ENCODE peak calls at places on chromosomes 16 and 17, in six cellular contexts. G is prostate gland, L is GM12865, Z is OCI-LY7, Y is heart right ventricle, N is body of pancreas. R is an unnamed sample.
A peak's percentile ranks its signal among the peaks of the same experiment; 100 is the strongest.

GRCh38 chr16:1394367-1394951 is 20.0 kb downstream of the UNKL start:
- DNase-seq in Y (no peak), N (no peak), L (no peak), Z (no peak), G (no peak), R (no peak)

GRCh38 chr17:73166731-73167581 is 2.1 kb downstream of the SSTR2 start:
- DNase-seq in Z (no peak), Y (no peak), N (no peak), G (no peak), L (peak; percentile 79), R (peak; percentile 57)

GRCh38 chr17:42485680-42486079 is 27.0 kb downstream of the ATP6V0A1 start:
- DNase-seq in G (no peak), Y (no peak), L (no peak), Z (no peak), N (no peak), R (no peak)

GRCh38 chr16:11404608-11405007 is 59.3 kb downstream of the RMI2 start:
- DNase-seq in Y (no peak), N (no peak), Z (no peak), L (no peak), G (no peak), R (no peak)

GRCh38 chr16:86697715-86698114 is 119.4 kb downstream of the FOXL1 start:
- DNase-seq in Y (no peak), N (no peak), G (no peak), L (no peak), Z (no peak), R (no peak)

GRCh38 chr16:1983544-1984346 is at the start of gene GFER:
- DNase-seq in L (peak; percentile 95), G (peak; percentile 75), N (peak; percentile 92), Z (peak; percentile 80), Y (peak; percentile 92), R (peak; percentile 91)

GRCh38 chr17:44672479-44673093 is 16.3 kb downstream of the MEIOC start:
- DNase-seq in Y (no peak), L (peak; percentile 20), N (no peak), G (no peak), Z (peak; percentile 42), R (no peak)

GRCh38 chr16:26930776-26931175 is 136.0 kb upstream of the C16orf82 start:
- DNase-seq in Z (no peak), G (no peak), N (no peak), L (no peak), Y (no peak), R (no peak)

GRCh38 chr16:2904922-2905240 is 6.8 kb upstream of the FLYWCH1 start:
- DNase-seq in L (no peak), Y (peak; percentile 45), Z (no peak), G (no peak), N (peak; percentile 31), R (no peak)

GRCh38 chr17:80254396-80255241 is 6.0 kb upstream of the RNF213 start:
- DNase-seq in L (peak; percentile 91), Y (no peak), N (peak; percentile 49), G (peak; percentile 82), Z (peak; percentile 40), R (peak; percentile 54)

GRCh38 chr16:84931506-84931905 is 79.8 kb downstream of the ZDHHC7 start:
- DNase-seq in Y (no peak), G (no peak), Z (no peak), L (no peak), N (no peak), R (no peak)

GRCh38 chr17:66569572-66569971 is 265.3 kb upstream of the CACNG5 start:
- DNase-seq in Z (no peak), G (no peak), Y (no peak), N (no peak), L (no peak), R (no peak)

GRCh38 chr16:52993179-52993578 is 59.5 kb downstream of the CHD9NB start:
- DNase-seq in Z (no peak), N (no peak), G (no peak), Y (no peak), L (no peak), R (no peak)

GRCh38 chr17:74780443-74781238 is 4.5 kb upstream of the NAT9 start:
- DNase-seq in L (peak; percentile 47), G (no peak), N (no peak), Y (no peak), Z (peak; percentile 89), R (no peak)

GRCh38 chr17:81044764-81045589 is 10.0 kb downstream of the BAIAP2 start:
- DNase-seq in N (peak; percentile 68), L (no peak), Y (peak; percentile 91), Z (no peak), G (peak; percentile 75), R (no peak)

GRCh38 chr17:68509151-68510057 is 2.8 kb upstream of the PRKAR1A start:
- DNase-seq in Y (peak; percentile 69), G (no peak), L (peak; percentile 55), N (peak; percentile 28), Z (peak; percentile 87), R (no peak)

GRCh38 chr17:42329025-42329976 is 41.0 kb downstream of the STAT5A start:
- DNase-seq in Z (no peak), N (no peak), L (no peak), G (peak; percentile 43), Y (no peak), R (no peak)

GRCh38 chr16:59060212-59060611 is 326.1 kb upstream of the GOT2 start:
- DNase-seq in Y (no peak), L (no peak), N (no peak), G (no peak), Z (no peak), R (no peak)

GRCh38 chr17:73151888-73152633 is 12.7 kb upstream of the SSTR2 start:
- DNase-seq in G (no peak), Z (no peak), Y (no peak), N (no peak), L (peak; percentile 66), R (no peak)

GRCh38 chr17:21089145-21089544 is 37.6 kb upstream of the DHRS7B start:
- DNase-seq in L (no peak), Z (no peak), N (no peak), G (no peak), Y (no peak), R (no peak)

GRCh38 chr16:62967606-62968005 is 931.4 kb upstream of the CDH8 start:
- DNase-seq in N (no peak), L (no peak), G (no peak), Y (no peak), Z (no peak), R (no peak)

GRCh38 chr17:7782237-7782636 is 51.8 kb upstream of the KDM6B start:
- DNase-seq in Z (no peak), Y (no peak), N (no peak), G (no peak), L (no peak), R (no peak)

GRCh38 chr17:62892870-62893338 is 73.1 kb upstream of the TANC2 start:
- DNase-seq in Z (no peak), Y (no peak), L (peak; percentile 4), G (peak; percentile 67), N (no peak), R (no peak)

GRCh38 chr17:74770498-74771318 is 5.4 kb downstream of the NAT9 start:
- DNase-seq in N (peak; percentile 92), L (peak; percentile 74), G (peak; percentile 83), Z (peak; percentile 66), Y (peak; percentile 75), R (peak; percentile 56)

GRCh38 chr17:39152134-39152884 is 872 bp upstream of the PLXDC1 start:
- DNase-seq in N (no peak), G (no peak), Y (peak; percentile 39), L (no peak), Z (no peak), R (no peak)

GRCh38 chr17:46180895-46181279 is 12.3 kb downstream of the KANSL1 start:
- DNase-seq in N (no peak), Y (no peak), G (no peak), Z (no peak), L (no peak), R (no peak)

GRCh38 chr17:64205804-64206203 is 57.3 kb downstream of the TEX2 start:
- DNase-seq in Z (no peak), L (no peak), Y (no peak), N (no peak), G (no peak), R (no peak)

GRCh38 chr16:75042423-75043174 is 43.8 kb downstream of the ZNRF1 start:
- DNase-seq in N (no peak), Y (no peak), Z (no peak), G (no peak), L (no peak), R (no peak)

GRCh38 chr17:79850571-79851460 is 11.6 kb upstream of the CBX4 start:
- DNase-seq in Z (no peak), G (no peak), N (no peak), L (no peak), Y (no peak), R (no peak)

GRCh38 chr17:55348749-55349354 is 72.8 kb downstream of the MMD start:
- DNase-seq in Z (peak; percentile 63), N (peak; percentile 59), L (peak; percentile 57), G (peak; percentile 47), Y (peak; percentile 17), R (no peak)

GRCh38 chr17:35597604-35598003 is 10.5 kb downstream of the AP2B1 start:
- DNase-seq in L (no peak), G (no peak), N (no peak), Z (no peak), Y (no peak), R (no peak)

GRCh38 chr17:35596072-35596471 is 8.9 kb downstream of the AP2B1 start:
- DNase-seq in Y (no peak), L (no peak), N (no peak), Z (no peak), G (no peak), R (no peak)

DNA sequence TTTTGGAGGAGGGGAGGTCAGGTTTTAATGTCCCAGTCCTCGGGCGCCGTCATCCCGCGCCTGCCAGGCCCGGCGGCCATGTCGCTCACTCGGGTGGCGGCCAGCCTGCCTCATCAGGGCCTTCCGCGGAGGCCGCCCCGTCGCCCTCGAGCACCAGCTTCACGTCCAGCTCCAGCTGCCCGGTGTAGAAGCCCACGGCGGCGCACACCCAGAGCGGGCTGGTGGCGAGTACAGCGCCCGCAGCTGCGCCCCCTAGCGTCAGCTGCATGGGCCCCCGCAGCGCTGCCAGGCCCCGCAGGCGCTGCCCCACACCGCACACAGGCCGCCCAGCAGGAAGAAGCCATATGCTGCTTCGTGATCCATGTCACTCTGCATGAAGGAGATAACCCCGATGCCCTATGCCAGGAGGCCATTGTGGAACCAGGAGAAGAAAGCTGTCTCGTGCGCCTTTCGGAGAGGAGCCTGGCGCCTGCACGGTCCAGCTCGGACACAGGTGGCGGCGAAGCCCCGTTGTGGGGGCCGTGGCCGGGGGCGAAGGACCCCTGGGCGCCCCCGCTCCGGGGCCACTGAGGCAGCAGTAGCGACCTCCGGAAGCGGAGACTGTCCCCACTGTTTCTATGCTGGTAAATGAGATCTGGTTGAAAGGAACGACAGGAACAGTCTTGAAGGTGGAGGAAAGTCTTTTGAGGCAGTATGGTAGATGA is 9.6 kb downstream of the AP2B1 start:
- DNase-seq in Z (no peak), Y (no peak), G (no peak), N (no peak), L (no peak), R (peak; percentile 11)
- TF ChIP-seq CTCF in Z (no peak), Y (no peak), G (no peak), N (no peak), L (no peak), R (no peak)

GRCh38 chr17:18044609-18045008 is 5.4 kb downstream of the GID4 start:
- DNase-seq in Z (no peak), N (no peak), G (no peak), L (no peak), Y (no peak), R (no peak)
- H3K4me3 ChIP-seq in Z (no peak overlapping the region), N (no peak overlapping the region), G (no peak overlapping the region), L (no peak overlapping the region), Y (no peak overlapping the region), R (no peak overlapping the region)

GRCh38 chr17:77420476-77420803 is 279.7 kb downstream of the SEC14L1 start:
- DNase-seq in G (no peak), Z (no peak), N (no peak), Y (no peak), L (no peak), R (no peak)
- TF ChIP-seq CTCF in G (no peak), Z (no peak), N (no peak), Y (no peak), L (no peak), R (no peak)

GRCh38 chr17:37648555-37648954 is 5.3 kb upstream of the DDX52 start:
- DNase-seq in Z (no peak), Y (no peak), N (no peak), G (no peak), L (no peak), R (no peak)
- H3K4me3 ChIP-seq in Z (no peak overlapping the region), Y (no peak overlapping the region), N (no peak overlapping the region), G (no peak overlapping the region), L (no peak overlapping the region), R (no peak overlapping the region)